ENCODE peak calls at places on chromosome 2, in seven cellular contexts. L is CD4-positive, alpha-beta memory T cell; R is CD8-positive, alpha-beta T cell; X is heart right ventricle; Y is MM.1S; C is IMR-90; B is neural progenitor cell. G is an unnamed sample.
A peak's percentile ranks its signal among the peaks of the same experiment; 100 is the strongest.

GRCh38 chr2:235675678-235676535 is 182.1 kb downstream of the AGAP1 start:
- DNase-seq in L (no peak), R (no peak), X (no peak), Y (no peak), C (peak; percentile 69), B (no peak), G (no peak)

GRCh38 chr2:241010531-241011295 is 12.3 kb downstream of the SNED1 start:
- DNase-seq in L (no peak), R (no peak), X (no peak), Y (no peak), C (no peak), B (no peak), G (no peak)

GRCh38 chr2:219851801-219852481 is 224.5 kb downstream of the SLC4A3 start:
- DNase-seq in L (no peak), R (no peak), X (peak; percentile 22), Y (no peak), C (peak; percentile 23), B (peak; percentile 87), G (peak; percentile 8)

GRCh38 chr2:1727796-1728474 is 16.4 kb downstream of the PXDN start:
- DNase-seq in L (no peak), R (no peak), X (no peak), Y (no peak), C (no peak), B (no peak), G (no peak)

GRCh38 chr2:65172994-65173790 is 43.3 kb upstream of the RAB1A start:
- DNase-seq in L (no peak), R (no peak), X (no peak), Y (no peak), C (no peak), B (no peak), G (no peak)

GRCh38 chr2:174259981-174260380 is 11.6 kb upstream of the OLA1 start:
- DNase-seq in L (no peak), R (no peak), X (no peak), Y (no peak), C (peak; percentile 85), B (no peak), G (peak; percentile 91)

GRCh38 chr2:208042041-208042440 is 16.7 kb upstream of the PLEKHM3 start:
- DNase-seq in L (no peak), R (no peak), X (no peak), Y (no peak), C (peak; percentile 78), B (no peak), G (peak; percentile 30)

GRCh38 chr2:32068-32467 is 14.2 kb downstream of the FAM110C start:
- DNase-seq in L (no peak), R (no peak), X (no peak), Y (no peak), C (no peak), B (no peak), G (no peak)

GRCh38 chr2:224032283-224032682 is 6.8 kb downstream of the SERPINE2 start:
- DNase-seq in L (no peak), R (no peak), X (no peak), Y (no peak), C (no peak), B (no peak), G (no peak)

GRCh38 chr2:33859191-33859590 is 260.1 kb upstream of the FAM98A start:
- DNase-seq in L (no peak), R (no peak), X (no peak), Y (no peak), C (no peak), B (no peak), G (no peak)

GRCh38 chr2:102765061-102765460 is 3.2 kb downstream of the TMEM182 start:
- DNase-seq in L (no peak), R (no peak), X (no peak), Y (no peak), C (no peak), B (no peak), G (no peak)

GRCh38 chr2:160207804-160208661 is 8.0 kb upstream of the ITGB6 start:
- DNase-seq in L (no peak), R (no peak), X (peak; percentile 56), Y (no peak), C (peak; percentile 83), B (peak; percentile 21), G (peak; percentile 85)

GRCh38 chr2:239594772-239595608 is 194.2 kb upstream of the HDAC4 start:
- DNase-seq in L (no peak), R (no peak), X (no peak), Y (no peak), C (no peak), B (no peak), G (no peak)

GRCh38 chr2:30230855-30231725 is at the start of gene LBH:
- DNase-seq in L (peak; percentile 91), R (peak; percentile 88), X (peak; percentile 90), Y (peak; percentile 46), C (peak; percentile 90), B (peak; percentile 88), G (peak; percentile 87)

GRCh38 chr2:72745679-72746368 is 80.0 kb downstream of the EXOC6B start:
- DNase-seq in L (no peak), R (no peak), X (no peak), Y (peak; percentile 61), C (peak; percentile 78), B (peak; percentile 78), G (peak; percentile 88)

GRCh38 chr2:240139666-240140393 is 628 bp downstream of the OTOS start:
- DNase-seq in L (no peak), R (no peak), X (no peak), Y (no peak), C (no peak), B (peak; percentile 88), G (no peak)

GRCh38 chr2:120486946-120487345 is 141.0 kb downstream of the INHBB start:
- DNase-seq in L (no peak), R (no peak), X (no peak), Y (no peak), C (peak; percentile 10), B (no peak), G (no peak)

GRCh38 chr2:28461056-28461455 is 34.8 kb upstream of the PLB1 start:
- DNase-seq in L (no peak), R (no peak), X (no peak), Y (no peak), C (no peak), B (no peak), G (no peak)

GRCh38 chr2:27960237-27960912 is 69.8 kb downstream of the BABAM2 start:
- DNase-seq in L (peak; percentile 45), R (no peak), X (no peak), Y (no peak), C (peak; percentile 93), B (no peak), G (peak; percentile 89)

GRCh38 chr2:165203689-165204559 is at the start of gene SCN3A:
- DNase-seq in L (no peak), R (no peak), X (peak; percentile 10), Y (peak; percentile 77), C (peak; percentile 45), B (peak; percentile 67), G (peak; percentile 55)
- H3K4me3 ChIP-seq in L (no peak within 1 kb of the TSS), R (no peak within 1 kb of the TSS), X (no peak within 1 kb of the TSS), Y (peak within 1 kb of the TSS; percentile 41), C (no peak within 1 kb of the TSS), B (no peak within 1 kb of the TSS), G (no peak within 1 kb of the TSS)

DNA sequence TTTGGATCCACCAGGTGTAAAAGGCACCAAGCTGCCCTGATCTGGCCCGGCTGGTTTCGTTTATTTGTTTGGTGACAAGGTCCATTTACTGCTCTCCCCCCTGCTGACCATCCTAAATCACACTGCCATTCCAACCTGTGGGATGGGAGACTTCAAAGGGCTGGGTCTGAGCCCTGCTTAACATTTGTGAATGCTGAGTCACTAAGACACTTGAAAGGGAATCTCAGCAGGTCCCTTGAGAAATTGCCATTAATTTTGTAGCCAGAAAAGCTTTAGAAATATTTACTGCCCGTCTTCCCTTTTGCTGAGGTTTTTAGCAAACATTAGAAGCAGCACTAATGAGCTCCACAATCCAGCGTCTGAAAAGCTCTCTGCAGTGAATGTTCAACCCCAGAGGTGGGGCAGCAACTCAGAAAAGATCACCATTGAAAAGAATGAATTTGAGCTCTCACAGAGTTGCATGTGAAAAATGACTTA is 133.8 kb downstream of the ARL4C start:
- DNase-seq in L (no peak), R (no peak), X (no peak), Y (no peak), C (no peak), B (peak; percentile 83), G (peak; percentile 6)
- H3K4me3 ChIP-seq in L (no peak overlapping the region), R (no peak overlapping the region), X (no peak overlapping the region), Y (no peak overlapping the region), C (no peak overlapping the region), B (peak overlapping the region; percentile 0), G (no peak overlapping the region)

DNA sequence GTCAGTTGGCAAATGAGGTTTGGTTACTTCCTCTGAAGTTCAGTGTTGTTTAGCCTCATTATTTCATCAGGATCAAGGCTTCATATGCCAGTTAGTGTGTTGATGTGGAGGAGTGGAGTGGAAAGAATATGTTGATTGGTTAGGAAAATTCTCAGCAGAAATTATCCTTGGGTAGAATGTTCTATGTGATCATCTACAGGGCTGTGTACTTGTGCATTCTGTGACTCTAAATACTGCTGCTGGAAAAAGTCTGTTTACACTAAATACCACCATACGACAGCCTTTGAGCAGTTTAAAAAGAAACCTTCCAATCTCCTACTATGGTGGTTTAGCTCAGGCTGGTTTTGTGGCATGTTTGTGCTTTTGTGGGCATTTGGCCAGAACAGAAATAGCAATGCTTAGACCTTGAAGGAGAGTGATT is 25.8 kb downstream of the CAB39 start:
- DNase-seq in L (no peak), R (no peak), X (no peak), Y (no peak), C (peak; percentile 63), B (no peak), G (peak; percentile 48)
- H3K4me3 ChIP-seq in L (no peak overlapping the region), R (no peak overlapping the region), X (no peak overlapping the region), Y (no peak overlapping the region), C (no peak overlapping the region), B (no peak overlapping the region), G (no peak overlapping the region)

GRCh38 chr2:23410596-23410995 is 25.6 kb downstream of the KLHL29 start:
- DNase-seq in L (no peak), R (no peak), X (no peak), Y (no peak), C (peak; percentile 59), B (no peak), G (no peak)

GRCh38 chr2:23413641-23414040 is 28.7 kb downstream of the KLHL29 start:
- DNase-seq in L (no peak), R (no peak), X (no peak), Y (no peak), C (no peak), B (no peak), G (no peak)

GRCh38 chr2:23414106-23414505 is 29.1 kb downstream of the KLHL29 start:
- DNase-seq in L (no peak), R (no peak), X (no peak), Y (no peak), C (no peak), B (no peak), G (no peak)

GRCh38 chr2:23412556-23413155 is 27.7 kb downstream of the KLHL29 start:
- DNase-seq in L (no peak), R (no peak), X (no peak), Y (no peak), C (peak; percentile 82), B (no peak), G (peak; percentile 75)

DNA sequence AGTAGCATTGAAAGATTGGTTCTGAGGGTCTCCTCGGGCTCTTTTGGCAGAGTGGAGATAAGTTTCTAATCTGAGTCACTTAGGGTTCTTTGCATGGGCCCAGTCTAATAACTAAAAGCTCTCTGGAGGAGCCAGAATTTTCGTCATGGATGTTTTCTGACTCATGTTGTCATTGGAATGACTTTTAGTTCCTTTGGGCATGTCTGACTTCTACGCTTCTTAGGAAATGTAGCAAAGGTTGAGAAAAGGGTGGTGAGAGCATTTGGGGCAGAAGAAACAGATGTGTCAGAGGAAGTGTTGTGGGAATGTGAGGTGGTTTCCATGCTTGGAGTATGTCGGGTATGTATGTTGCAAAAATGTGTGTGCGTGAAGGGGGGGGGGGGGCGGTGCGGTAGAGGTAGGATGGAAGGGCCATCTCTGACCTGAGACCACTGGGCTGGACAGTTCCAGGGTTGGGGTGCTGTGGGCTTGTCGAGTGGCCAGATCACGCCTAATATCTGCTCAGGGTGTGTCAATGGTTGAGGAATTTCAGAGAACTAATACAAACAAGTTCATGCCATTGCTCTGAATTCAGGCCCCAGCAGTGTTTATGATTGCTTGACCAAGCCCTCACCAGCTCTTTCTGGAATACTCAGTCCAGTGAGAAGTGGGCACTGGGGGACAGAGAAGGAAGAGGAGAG is 26.9 kb downstream of the KLHL29 start:
- DNase-seq in L (no peak), R (no peak), X (no peak), Y (no peak), C (peak; percentile 98), B (no peak), G (peak; percentile 83)
- H3K4me3 ChIP-seq in L (no peak overlapping the region), R (no peak overlapping the region), X (no peak overlapping the region), Y (no peak overlapping the region), C (no peak overlapping the region), B (no peak overlapping the region), G (no peak overlapping the region)